ENCODE peak calls at places on chromosome 2, in six cellular contexts. I is KBM-7, N is foreskin melanocyte, E is GM12891, H is heart left ventricle, R is dermis blood vessel endothelial cell. G is an unnamed sample.

GRCh38 chr2:43303120-43303519 is 76.7 kb upstream of the ZFP36L2 start:
- DNase-seq in I (no peak), N (no peak), E (no peak), H (no peak), R (no peak), G (no peak)

GRCh38 chr2:72901426-72901825 is 14.2 kb downstream of the SPR start:
- DNase-seq in I (no peak), N (no peak), E (no peak), H (no peak), R (no peak), G (no peak)

GRCh38 chr2:190717764-190718651 is 69.1 kb downstream of the NAB1 start:
- DNase-seq in I (no peak), N (no peak), E (no peak), H (no peak), R (peak), G (no peak)

GRCh38 chr2:171409436-171409971 is 24.3 kb downstream of the METTL8 start:
- DNase-seq in I (no peak), N (peak), E (no peak), H (no peak), R (peak), G (peak)

GRCh38 chr2:176140520-176141317 is 10.6 kb upstream of the HOXD4 start:
- DNase-seq in I (peak), N (peak), E (peak), H (peak), R (peak), G (peak)

GRCh38 chr2:47422016-47422415 is 19.1 kb downstream of the MSH2 start:
- DNase-seq in I (no peak), N (no peak), E (no peak), H (no peak), R (no peak), G (no peak)

GRCh38 chr2:28232267-28232666 is 160.4 kb upstream of the FOSL2 start:
- DNase-seq in I (no peak), N (no peak), E (no peak), H (no peak), R (no peak), G (no peak)

GRCh38 chr2:206823178-206823577 is 57.8 kb downstream of the FASTKD2 start:
- DNase-seq in I (no peak), N (no peak), E (no peak), H (peak), R (no peak), G (no peak)

GRCh38 chr2:144333144-144333555 is 186.8 kb downstream of the ZEB2 start:
- DNase-seq in I (no peak), N (no peak), E (no peak), H (no peak), R (no peak), G (no peak)

G was measured in A673.